ENCODE peak calls at places on chromosome 19, in nine cellular contexts. I is ELF-1, L is NCI-H2081 treated with DMSO at 0.1 percent for 48 hours, P is activated T-cell treated with anti-CD3 and anti-CD28 coated beads for 1 hour, E is AG10803, R is AG09319, D is naive B cell, J is H1, V is PC-3. F is an unnamed sample.

GRCh38 chr19:372306-372890 is 27.8 kb upstream of the MIER2 start:
- DNase-seq in J (no peak), I (no peak), D (no peak), R (peak), L (no peak), E (peak), P (no peak), V (no peak), F (no peak)

GRCh38 chr19:55503447-55504251 is 15.4 kb downstream of the SSC5D start:
- DNase-seq in D (peak), E (peak), R (no peak), V (peak), J (peak), L (peak), P (peak), I (peak), F (peak)

GRCh38 chr19:18426416-18426767 is 7.2 kb downstream of the SSBP4 start:
- DNase-seq in V (no peak), J (no peak), P (no peak), I (no peak), L (no peak), R (no peak), E (no peak), D (no peak), F (no peak)

GRCh38 chr19:38831142-38831605 is 420 bp downstream of the ECH1 start:
- DNase-seq in P (no peak), I (peak), J (no peak), D (peak), V (peak), L (no peak), E (peak), R (peak), F (no peak)

GRCh38 chr19:43148233-43148632 is 38.1 kb downstream of the PSG5 start:
- DNase-seq in D (no peak), L (no peak), V (peak), I (no peak), J (no peak), R (peak), E (peak), P (no peak), F (peak)

GRCh38 chr19:18571564-18572344 is at the start of gene UBA52:
- DNase-seq in R (peak), L (peak), P (peak), E (peak), I (peak), V (peak), D (peak), J (peak), F (peak)

GRCh38 chr19:6676288-6676687 is 6.3 kb upstream of the TNFSF14 start:
- DNase-seq in D (no peak), L (no peak), I (no peak), E (no peak), P (no peak), V (no peak), R (no peak), J (no peak), F (no peak)

GRCh38 chr19:1577929-1578618 is 9.9 kb upstream of the MEX3D start:
- DNase-seq in D (no peak), I (no peak), V (no peak), L (no peak), J (no peak), E (no peak), R (no peak), P (no peak), F (no peak)

GRCh38 chr19:58007285-58007684 is 4.7 kb upstream of the ZNF606 start:
- DNase-seq in V (no peak), I (no peak), P (no peak), E (no peak), R (no peak), D (peak), J (no peak), L (no peak), F (no peak)

GRCh38 chr19:2491130-2491801 is 15.3 kb downstream of the GADD45B start:
- DNase-seq in E (peak), V (peak), D (peak), L (peak), R (no peak), P (no peak), J (no peak), I (no peak), F (no peak)

GRCh38 chr19:58476498-58477015 is 405 bp downstream of the ZNF446 start:
- DNase-seq in P (no peak), I (no peak), R (no peak), L (no peak), E (peak), V (no peak), J (no peak), D (no peak), F (no peak)

GRCh38 chr19:7152568-7152967 is 83.1 kb downstream of the ZNF557 start:
- DNase-seq in R (no peak), L (no peak), J (no peak), D (no peak), I (no peak), V (no peak), E (peak), P (no peak), F (no peak)

GRCh38 chr19:46741447-46741846 is 4.4 kb upstream of the FKRP start:
- DNase-seq in L (no peak), R (no peak), I (no peak), D (no peak), V (no peak), P (no peak), E (no peak), J (no peak), F (no peak)

GRCh38 chr19:532578-533484 is 1.3 kb downstream of the CDC34 start:
- DNase-seq in L (no peak), R (no peak), E (peak), J (no peak), V (peak), P (no peak), D (no peak), I (peak), F (peak)

GRCh38 chr19:18932216-18932841 is 8.7 kb downstream of the HOMER3 start:
- DNase-seq in I (peak), P (peak), D (peak), V (peak), J (peak), E (peak), R (no peak), L (no peak), F (peak)

GRCh38 chr19:13817018-13817614 is 21.9 kb downstream of the ZSWIM4 start:
- DNase-seq in E (no peak), L (peak), P (no peak), J (peak), I (no peak), R (no peak), V (no peak), D (no peak), F (peak)

GRCh38 chr19:53655042-53655665 is 23.4 kb downstream of the DPRX start:
- DNase-seq in R (no peak), V (no peak), E (no peak), J (no peak), D (no peak), L (no peak), P (no peak), I (no peak), F (no peak)

GRCh38 chr19:31253816-31254551 is 95.3 kb downstream of the TSHZ3 start:
- DNase-seq in R (no peak), I (peak), J (no peak), E (no peak), V (peak), P (no peak), L (no peak), D (no peak), F (no peak)

GRCh38 chr19:43798546-43799409 is 3.5 kb downstream of the LYPD5 start:
- DNase-seq in J (no peak), L (peak), I (peak), R (no peak), V (peak), P (peak), E (no peak), D (no peak), F (peak)

GRCh38 chr19:51887522-51888498 is at the start of gene ZNF577:
- DNase-seq in P (peak), J (peak), D (peak), L (no peak), V (no peak), E (peak), R (peak), I (peak), F (no peak)

GRCh38 chr19:56115490-56115889 is 5.6 kb downstream of the ZNF787 start:
- DNase-seq in I (no peak), R (no peak), D (no peak), V (no peak), P (no peak), E (no peak), J (no peak), L (no peak), F (no peak)

GRCh38 chr19:19540707-19541515 is 2.8 kb downstream of the CILP2 start:
- DNase-seq in L (no peak), R (no peak), I (peak), V (peak), J (peak), D (no peak), P (peak), E (no peak), F (peak)

F was measured in NCI-H526 treated with DMSO at 0.1 percent for 48 hours.